ENCODE peak calls at places on chromosomes 3 and 15, in seven cellular contexts. One of them, this sample, is unnamed.

GRCh38 chr15:32833323-32833944 is 115.6 kb downstream of the GREM1 start:
- DNase-seq in RPMI7951: peak; percentile 45
- DNase-seq in T-helper 9 cell: no peak
- DNase-seq in HCEC 1CT: peak; percentile 95
- DNase-seq in occipital lobe: no peak
- DNase-seq in pulmonary artery endothelial cell: no peak
- DNase-seq in substantia nigra: no peak
- DNase-seq in this sample: no peak

GRCh38 chr15:100572362-100572983 is 29.5 kb downstream of the LINS1 start:
- DNase-seq in RPMI7951: peak; percentile 10
- DNase-seq in T-helper 9 cell: no peak
- DNase-seq in HCEC 1CT: peak; percentile 12
- DNase-seq in occipital lobe: no peak
- DNase-seq in pulmonary artery endothelial cell: no peak
- DNase-seq in substantia nigra: no peak
- DNase-seq in this sample: no peak

GRCh38 chr3:152778001-152778400 is 56.9 kb upstream of the P2RY1 start:
- DNase-seq in RPMI7951: no peak
- DNase-seq in T-helper 9 cell: no peak
- DNase-seq in HCEC 1CT: no peak
- DNase-seq in occipital lobe: no peak
- DNase-seq in pulmonary artery endothelial cell: no peak
- DNase-seq in substantia nigra: no peak
- DNase-seq in this sample: no peak

GRCh38 chr3:159637895-159638542 is 350.6 kb upstream of the IL12A start:
- DNase-seq in RPMI7951: peak; percentile 53
- DNase-seq in T-helper 9 cell: no peak
- DNase-seq in HCEC 1CT: peak; percentile 76
- DNase-seq in occipital lobe: no peak
- DNase-seq in pulmonary artery endothelial cell: no peak
- DNase-seq in substantia nigra: no peak
- DNase-seq in this sample: no peak

GRCh38 chr3:15229262-15229661 is 23.2 kb downstream of the CAPN7 start:
- DNase-seq in RPMI7951: no peak
- DNase-seq in T-helper 9 cell: no peak
- DNase-seq in HCEC 1CT: no peak
- DNase-seq in occipital lobe: no peak
- DNase-seq in pulmonary artery endothelial cell: no peak
- DNase-seq in substantia nigra: no peak
- DNase-seq in this sample: no peak

GRCh38 chr15:33737687-33738606 is 230.3 kb upstream of the CHRM5 start:
- DNase-seq in RPMI7951: peak; percentile 32
- DNase-seq in T-helper 9 cell: no peak
- DNase-seq in HCEC 1CT: no peak
- DNase-seq in occipital lobe: peak; percentile 11
- DNase-seq in pulmonary artery endothelial cell: no peak
- DNase-seq in substantia nigra: no peak
- DNase-seq in this sample: peak; percentile 11

GRCh38 chr3:112582242-112582874 is 20.5 kb downstream of the SLC35A5 start:
- DNase-seq in RPMI7951: peak; percentile 65
- DNase-seq in T-helper 9 cell: no peak
- DNase-seq in HCEC 1CT: peak; percentile 72
- DNase-seq in occipital lobe: no peak
- DNase-seq in pulmonary artery endothelial cell: peak; percentile 60
- DNase-seq in substantia nigra: no peak
- DNase-seq in this sample: peak; percentile 24

GRCh38 chr3:21484323-21485154 is 266.5 kb downstream of the ZNF385D start:
- DNase-seq in RPMI7951: peak; percentile 16
- DNase-seq in T-helper 9 cell: no peak
- DNase-seq in HCEC 1CT: peak; percentile 34
- DNase-seq in occipital lobe: no peak
- DNase-seq in pulmonary artery endothelial cell: peak; percentile 1
- DNase-seq in substantia nigra: peak; percentile 33
- DNase-seq in this sample: peak; percentile 65

GRCh38 chr3:72031581-72031980 is 246.6 kb upstream of the PROK2 start:
- DNase-seq in RPMI7951: peak; percentile 83
- DNase-seq in T-helper 9 cell: no peak
- DNase-seq in HCEC 1CT: peak; percentile 70
- DNase-seq in occipital lobe: no peak
- DNase-seq in pulmonary artery endothelial cell: no peak
- DNase-seq in substantia nigra: no peak
- DNase-seq in this sample: peak; percentile 3

GRCh38 chr3:195718477-195718984 is 2.2 kb upstream of the MUC20 start:
- DNase-seq in RPMI7951: no peak
- DNase-seq in T-helper 9 cell: no peak
- DNase-seq in HCEC 1CT: no peak
- DNase-seq in occipital lobe: no peak
- DNase-seq in pulmonary artery endothelial cell: no peak
- DNase-seq in substantia nigra: no peak
- DNase-seq in this sample: no peak

GRCh38 chr3:46300461-46300789 is 53.5 kb upstream of the CCR2 start:
- DNase-seq in RPMI7951: no peak
- DNase-seq in T-helper 9 cell: no peak
- DNase-seq in HCEC 1CT: no peak
- DNase-seq in occipital lobe: no peak
- DNase-seq in pulmonary artery endothelial cell: no peak
- DNase-seq in substantia nigra: no peak
- DNase-seq in this sample: no peak

GRCh38 chr3:127790009-127790533 is 32.2 kb downstream of the MGLL start:
- DNase-seq in RPMI7951: no peak
- DNase-seq in T-helper 9 cell: no peak
- DNase-seq in HCEC 1CT: no peak
- DNase-seq in occipital lobe: no peak
- DNase-seq in pulmonary artery endothelial cell: no peak
- DNase-seq in substantia nigra: no peak
- DNase-seq in this sample: no peak

GRCh38 chr3:23484386-23484785 is 281.3 kb downstream of the UBE2E2 start:
- DNase-seq in RPMI7951: no peak
- DNase-seq in T-helper 9 cell: no peak
- DNase-seq in HCEC 1CT: no peak
- DNase-seq in occipital lobe: no peak
- DNase-seq in pulmonary artery endothelial cell: no peak
- DNase-seq in substantia nigra: no peak
- DNase-seq in this sample: no peak

GRCh38 chr3:16203031-16203430 is 28.6 kb downstream of the GALNT15 start:
- DNase-seq in RPMI7951: peak; percentile 64
- DNase-seq in T-helper 9 cell: no peak
- DNase-seq in HCEC 1CT: peak; percentile 68
- DNase-seq in occipital lobe: no peak
- DNase-seq in pulmonary artery endothelial cell: no peak
- DNase-seq in substantia nigra: no peak
- DNase-seq in this sample: no peak

GRCh38 chr15:39692464-39693327 is 89.9 kb downstream of the FSIP1 start:
- DNase-seq in RPMI7951: no peak
- DNase-seq in T-helper 9 cell: no peak
- DNase-seq in HCEC 1CT: no peak
- DNase-seq in occipital lobe: peak; percentile 21
- DNase-seq in pulmonary artery endothelial cell: no peak
- DNase-seq in substantia nigra: peak; percentile 51
- DNase-seq in this sample: no peak

GRCh38 chr15:65326109-65326508 is 21.6 kb downstream of the RNU5B-1 start:
- DNase-seq in RPMI7951: peak; percentile 14
- DNase-seq in T-helper 9 cell: no peak
- DNase-seq in HCEC 1CT: no peak
- DNase-seq in occipital lobe: peak; percentile 24
- DNase-seq in pulmonary artery endothelial cell: peak; percentile 75
- DNase-seq in substantia nigra: peak; percentile 59
- DNase-seq in this sample: no peak

GRCh38 chr3:132840201-132840700 is 118.0 kb upstream of the NPHP3 start:
- DNase-seq in RPMI7951: no peak
- DNase-seq in T-helper 9 cell: no peak
- DNase-seq in HCEC 1CT: no peak
- DNase-seq in occipital lobe: no peak
- DNase-seq in pulmonary artery endothelial cell: no peak
- DNase-seq in substantia nigra: peak; percentile 3
- DNase-seq in this sample: no peak

GRCh38 chr3:108918866-108919265 is 34.8 kb downstream of the GUCA1C start:
- DNase-seq in RPMI7951: no peak
- DNase-seq in T-helper 9 cell: no peak
- DNase-seq in HCEC 1CT: no peak
- DNase-seq in occipital lobe: no peak
- DNase-seq in pulmonary artery endothelial cell: no peak
- DNase-seq in substantia nigra: no peak
- DNase-seq in this sample: no peak

GRCh38 chr3:129013491-129013891 is 12.4 kb downstream of the EFCC1 start:
- DNase-seq in RPMI7951: peak; percentile 50
- DNase-seq in T-helper 9 cell: no peak
- DNase-seq in HCEC 1CT: no peak
- DNase-seq in occipital lobe: no peak
- DNase-seq in pulmonary artery endothelial cell: no peak
- DNase-seq in substantia nigra: no peak
- DNase-seq in this sample: no peak

GRCh38 chr3:17431004-17431403 is 311.4 kb downstream of the TBC1D5 start:
- DNase-seq in RPMI7951: peak; percentile 41
- DNase-seq in T-helper 9 cell: no peak
- DNase-seq in HCEC 1CT: peak; percentile 63
- DNase-seq in occipital lobe: no peak
- DNase-seq in pulmonary artery endothelial cell: peak; percentile 8
- DNase-seq in substantia nigra: no peak
- DNase-seq in this sample: peak; percentile 2

GRCh38 chr3:49925485-49925884 is 4.1 kb downstream of the MON1A start:
- DNase-seq in RPMI7951: no peak
- DNase-seq in T-helper 9 cell: no peak
- DNase-seq in HCEC 1CT: no peak
- DNase-seq in occipital lobe: no peak
- DNase-seq in pulmonary artery endothelial cell: no peak
- DNase-seq in substantia nigra: no peak
- DNase-seq in this sample: no peak

GRCh38 chr3:100260081-100260684 is 609 bp upstream of the TBC1D23 start:
- DNase-seq in RPMI7951: peak; percentile 80
- DNase-seq in T-helper 9 cell: no peak
- DNase-seq in HCEC 1CT: peak; percentile 64
- DNase-seq in occipital lobe: no peak
- DNase-seq in pulmonary artery endothelial cell: no peak
- DNase-seq in substantia nigra: no peak
- DNase-seq in this sample: no peak